ENCODE peak calls at places on chromosomes 13 and 19, in four cellular contexts. D, X, Z and R are unnamed samples.

GRCh38 chr19:19866599-19867248 is 1.0 kb downstream of the ZNF253 start:
- DNase-seq in Z (no peak), D (peak; percentile 3), X (peak; percentile 83), R (peak; percentile 69)

GRCh38 chr13:66992683-66993082 is 237.5 kb downstream of the PCDH9 start:
- DNase-seq in Z (no peak), X (no peak), D (no peak), R (no peak)

GRCh38 chr19:49142866-49143335 is 12.3 kb downstream of the HRC start:
- DNase-seq in D (peak; percentile 76), Z (peak; percentile 84), X (peak; percentile 98), R (no peak)

GRCh38 chr19:18156841-18157464 is 4.0 kb downstream of the PIK3R2 start:
- DNase-seq in X (no peak), Z (peak; percentile 70), D (peak; percentile 88), R (no peak)

GRCh38 chr13:30135868-30136267 is 171.5 kb downstream of the KATNAL1 start:
- DNase-seq in D (no peak), Z (no peak), X (no peak), R (no peak)

GRCh38 chr19:48681127-48681470 is 8.3 kb upstream of the NTN5 start:
- DNase-seq in X (no peak), Z (peak; percentile 92), D (peak; percentile 31), R (peak; percentile 30)

GRCh38 chr19:8355631-8356402 is 8.1 kb upstream of the ANGPTL4 start:
- DNase-seq in X (no peak), D (peak; percentile 98), Z (peak; percentile 96), R (no peak)

GRCh38 chr19:6412111-6412999 is 12.3 kb downstream of the KHSRP start:
- DNase-seq in X (peak; percentile 68), D (no peak), Z (no peak), R (peak; percentile 55)

GRCh38 chr19:55342044-55342531 is 2.4 kb downstream of the KMT5C start:
- DNase-seq in Z (no peak), X (no peak), D (no peak), R (no peak)

GRCh38 chr19:28737021-28737525 is 475.9 kb downstream of the UQCRFS1 start:
- DNase-seq in X (peak; percentile 35), D (peak; percentile 28), Z (peak; percentile 7), R (peak; percentile 33)

GRCh38 chr13:93320942-93321341 is 94.3 kb downstream of the GPC6 start:
- DNase-seq in X (no peak), D (no peak), Z (peak; percentile 54), R (no peak)

GRCh38 chr13:28636677-28637317 is 22.1 kb upstream of the POMP start:
- DNase-seq in D (peak; percentile 36), Z (peak; percentile 61), X (peak; percentile 77), R (peak; percentile 80)

GRCh38 chr13:57740719-57741118 is 109.2 kb downstream of the PCDH17 start:
- DNase-seq in Z (peak; percentile 31), D (no peak), X (no peak), R (no peak)

GRCh38 chr13:76473552-76474134 is 412.6 kb downstream of the KCTD12 start:
- DNase-seq in Z (peak; percentile 44), D (peak; percentile 57), X (peak; percentile 86), R (peak; percentile 71)

GRCh38 chr13:50453238-50453637 is 390.3 kb downstream of the DLEU7 start:
- DNase-seq in X (no peak), D (no peak), Z (no peak), R (no peak)

GRCh38 chr19:16319466-16319865 is 5.2 kb upstream of the KLF2 start:
- DNase-seq in X (no peak), Z (no peak), D (no peak), R (peak; percentile 39)

GRCh38 chr13:111658150-111659100 is 338.0 kb downstream of the TEX29 start:
- DNase-seq in Z (no peak), X (peak; percentile 93), D (no peak), R (no peak)

GRCh38 chr13:98089246-98089645 is 53.6 kb upstream of the FARP1 start:
- DNase-seq in Z (peak; percentile 81), D (peak; percentile 5), X (no peak), R (no peak)

GRCh38 chr13:111017755-111018487 is 97.2 kb upstream of the ARHGEF7 start:
- DNase-seq in X (no peak), D (no peak), Z (peak; percentile 36), R (no peak)

GRCh38 chr19:33193864-33194362 is at the start of gene LRP3:
- DNase-seq in D (no peak), X (peak; percentile 84), Z (no peak), R (no peak)
- H2AFZ ChIP-seq in D (peak within 1 kb of the TSS; percentile 55), X (peak within 1 kb of the TSS; percentile 79), Z (peak within 1 kb of the TSS; percentile 56), R (no peak within 1 kb of the TSS)

DNA sequence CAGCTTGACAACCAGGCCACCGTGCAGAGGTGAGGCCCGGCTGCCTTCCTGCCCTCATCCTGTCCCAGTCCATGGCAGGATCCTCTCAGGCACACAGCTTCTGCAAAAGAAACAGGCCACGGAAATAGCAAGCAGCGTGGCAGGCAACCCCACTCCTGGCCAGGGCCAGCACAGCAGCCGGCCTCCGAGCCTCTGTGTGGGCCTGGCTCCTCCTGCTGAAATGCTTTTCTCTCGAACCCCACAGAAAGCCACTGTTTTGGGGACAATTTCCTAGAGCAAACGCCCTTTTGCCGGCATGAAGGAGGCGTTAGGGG is 39.5 kb upstream of the F7 start:
- DNase-seq in D (no peak), X (no peak), Z (no peak), R (no peak)
- H2AFZ ChIP-seq in D (no peak overlapping the region), X (no peak overlapping the region), Z (no peak overlapping the region), R (no peak overlapping the region)

GRCh38 chr19:1490020-1490310 is 185 bp downstream of the PCSK4 start:
- DNase-seq in D (no peak), Z (no peak), X (no peak), R (no peak)
- H2AFZ ChIP-seq in D (peak overlapping the region; percentile 97), Z (peak overlapping the region; percentile 97), X (peak overlapping the region; percentile 85), R (peak overlapping the region; percentile 78)

DNA sequence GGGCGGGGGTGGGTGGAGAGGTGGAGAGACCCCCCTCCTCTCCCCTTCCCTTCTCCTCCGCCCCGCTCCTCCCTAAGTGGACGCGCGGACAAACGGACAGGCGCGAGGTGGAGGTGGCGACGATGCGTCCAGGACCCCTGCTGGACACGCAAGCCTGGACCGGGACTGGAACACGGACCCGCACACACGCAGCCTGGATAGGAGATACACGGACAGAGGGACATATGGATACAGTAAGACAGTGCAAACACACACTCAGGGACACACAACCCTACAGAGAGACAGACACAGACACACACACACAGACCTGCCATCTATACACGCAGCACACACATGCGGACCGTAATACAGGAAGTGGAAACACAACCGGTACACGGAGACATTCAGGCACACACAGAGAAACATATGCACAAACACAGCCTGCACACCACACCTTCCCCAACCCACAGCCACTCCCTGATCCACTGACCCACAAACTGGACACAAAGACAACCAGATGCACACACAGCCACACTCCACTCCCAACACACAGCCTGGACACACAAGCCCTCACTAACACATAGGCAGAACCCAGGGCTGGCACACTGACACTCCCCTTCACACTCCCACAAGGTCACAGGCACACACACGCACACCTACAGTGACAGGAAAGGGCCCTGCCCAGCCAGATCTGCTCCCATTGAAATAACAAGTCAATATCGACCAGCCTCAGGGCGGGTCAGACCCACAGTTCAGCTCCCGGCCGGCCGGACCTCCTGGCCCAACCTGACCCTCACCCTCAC is 696 bp upstream of the ERFL start:
- DNase-seq in D (no peak), Z (no peak), X (peak; percentile 37), R (peak; percentile 65)
- H2AFZ ChIP-seq in D (peak overlapping the region; percentile 69), Z (peak overlapping the region; percentile 13), X (no peak overlapping the region), R (peak overlapping the region; percentile 75)

GRCh38 chr13:24265453-24265852 is 43.9 kb upstream of the C1QTNF9 start:
- DNase-seq in Z (no peak), X (no peak), D (no peak), R (no peak)

GRCh38 chr13:24267801-24268200 is 41.6 kb upstream of the C1QTNF9 start:
- DNase-seq in Z (no peak), X (no peak), D (no peak), R (no peak)

GRCh38 chr13:24263652-24264051 is 45.7 kb upstream of the C1QTNF9 start:
- DNase-seq in D (no peak), X (no peak), Z (peak; percentile 61), R (no peak)

GRCh38 chr13:24267283-24267682 is 42.1 kb upstream of the C1QTNF9 start:
- DNase-seq in D (no peak), Z (no peak), X (no peak), R (peak; percentile 29)

DNA sequence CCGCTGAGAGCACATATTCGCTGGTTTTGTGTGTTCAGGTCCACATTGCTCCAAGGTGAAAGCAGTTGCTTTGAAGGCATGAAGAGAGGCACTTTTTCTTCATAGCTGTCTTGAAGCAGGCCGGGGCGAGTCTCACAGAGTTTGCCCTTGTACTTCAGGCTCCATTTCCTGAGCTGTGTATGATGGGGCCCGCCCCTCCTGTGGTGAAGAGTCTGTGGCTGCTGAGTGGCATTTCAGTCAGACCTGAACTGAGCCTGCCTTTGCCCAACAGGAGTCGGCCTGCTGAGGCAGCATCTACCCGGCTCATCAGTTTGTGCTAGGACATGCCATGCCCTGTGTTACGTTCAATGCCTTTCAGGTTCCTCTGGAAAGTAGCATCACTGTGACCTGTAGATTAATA is 44.4 kb upstream of the C1QTNF9 start:
- DNase-seq in X (no peak), D (peak; percentile 2), Z (no peak), R (peak; percentile 75)
- H2AFZ ChIP-seq in X (no peak overlapping the region), D (no peak overlapping the region), Z (no peak overlapping the region), R (peak overlapping the region; percentile 79)

DNA sequence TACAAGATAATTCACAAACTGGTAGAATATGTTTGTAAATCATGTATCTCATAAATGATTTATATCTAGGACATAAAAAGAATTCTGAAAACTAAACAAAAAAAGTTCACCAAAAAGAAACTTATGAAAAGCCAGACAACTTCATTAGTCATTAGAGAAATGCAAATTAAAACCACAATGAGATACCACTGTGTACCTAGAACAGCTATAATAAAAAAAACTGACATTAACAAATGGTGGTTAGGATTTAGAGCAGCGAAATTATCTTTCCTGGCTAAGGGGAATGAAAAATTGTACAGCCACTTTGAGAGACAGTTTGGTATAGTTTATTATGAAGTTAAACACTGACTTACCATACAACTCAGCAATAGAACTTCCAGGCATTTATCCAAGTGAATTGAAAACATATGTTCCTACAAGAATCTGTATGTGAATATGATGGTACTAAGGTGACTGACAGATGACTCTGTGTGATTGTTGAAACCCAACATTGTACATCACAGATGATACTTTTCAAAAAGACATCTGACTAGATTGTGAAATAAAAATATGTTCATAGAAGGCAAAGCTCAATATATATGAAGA is 41.8 kb downstream of the UGGT2 start:
- DNase-seq in Z (peak; percentile 20), D (no peak), X (no peak), R (no peak)
- H2AFZ ChIP-seq in Z (no peak overlapping the region), D (no peak overlapping the region), X (no peak overlapping the region), R (no peak overlapping the region)

GRCh38 chr19:38228491-38229439 is 4.7 kb upstream of the DPF1 start:
- DNase-seq in X (peak; percentile 87), Z (no peak), D (no peak), R (no peak)
- H2AFZ ChIP-seq in X (peak overlapping the region; percentile 79), Z (peak overlapping the region; percentile 60), D (peak overlapping the region; percentile 22), R (no peak overlapping the region)